ENCODE peak calls at places on chromosomes 6 and 20, in ten cellular contexts. X is tibial artery, O is Peyer's patch, S is aorta, C is IMR-90, Q is right lobe of liver, Y is HCT116, R is upper lobe of right lung, D is mesenchymal stem cell, K is cardiac muscle cell. I is an unnamed sample. For H3K36me3 and H3K4me1, the result is how much of the 10 kb centered on the place peaks cover.

GRCh38 chr6:16130437-16130891 is 1.6 kb downstream of the MYLIP start:
- DNase-seq in Y (no peak), C (no peak), Q (no peak), D (no peak), S (no peak), O (peak), K (peak), X (no peak), R (no peak), I (no peak)

GRCh38 chr20:54174452-54175175 is 828 bp upstream of the CYP24A1 start:
- DNase-seq in R (no peak), K (peak), O (no peak), C (no peak), D (no peak), X (no peak), S (no peak), Q (no peak), Y (no peak), I (no peak)

GRCh38 chr6:17220511-17220910 is 60.6 kb upstream of the RBM24 start:
- DNase-seq in C (no peak), D (no peak), K (no peak), X (no peak), Y (no peak), R (no peak), Q (no peak), S (no peak), O (no peak), I (no peak)

GRCh38 chr20:10555865-10556308 is 117.9 kb downstream of the JAG1 start:
- DNase-seq in D (peak), S (no peak), K (peak), X (no peak), R (no peak), Y (no peak), C (peak), O (no peak), Q (no peak), I (no peak)

GRCh38 chr6:6712979-6713514 is 124.5 kb downstream of the LY86 start:
- DNase-seq in Q (peak), S (peak), C (no peak), O (no peak), Y (no peak), R (no peak), X (no peak), D (peak), K (no peak), I (no peak)

GRCh38 chr6:106141441-106142237 is 55.5 kb downstream of the PRDM1 start:
- DNase-seq in D (no peak), R (no peak), S (no peak), O (peak), K (no peak), Y (no peak), Q (no peak), X (no peak), C (no peak), I (no peak)

GRCh38 chr6:25197116-25197515 is 82.1 kb upstream of the CARMIL1 start:
- DNase-seq in Y (no peak), D (no peak), K (no peak), C (no peak), O (no peak), Q (no peak), X (no peak), R (no peak), S (no peak), I (no peak)

GRCh38 chr20:44600758-44601562 is 18.6 kb downstream of the PKIG start:
- DNase-seq in K (no peak), X (peak), S (peak), C (peak), Q (no peak), O (no peak), Y (no peak), R (no peak), D (no peak), I (no peak)

GRCh38 chr6:167543602-167544506 is 219.0 kb downstream of the TTLL2 start:
- DNase-seq in S (peak), X (no peak), C (no peak), Y (no peak), Q (no peak), O (no peak), K (peak), R (no peak), D (peak), I (no peak)
- H3K27ac ChIP-seq in S (peak), X (peak), C (no peak), Y (no peak), Q (no peak), O (no peak), K (no peak), R (peak), D (no peak), I (no peak)

GRCh38 chr6:135481786-135482369 is 15.7 kb downstream of the AHI1 start:
- DNase-seq in D (peak), R (no peak), O (no peak), S (no peak), K (no peak), Y (no peak), Q (no peak), X (no peak), C (peak), I (no peak)
- H3K36me3 ChIP-seq in D (under half), R (under half), O (under half), S (under half), K (under half), Y (under half), Q (under half), X (half or more), C (under half), I (under half)

GRCh38 chr20:59724457-59725366 is 120.4 kb downstream of the PHACTR3 start:
- DNase-seq in Q (no peak), O (no peak), C (no peak), D (no peak), K (no peak), Y (no peak), R (peak), S (no peak), X (no peak), I (no peak)

GRCh38 chr20:59725476-59726119 is 121.3 kb downstream of the PHACTR3 start:
- DNase-seq in R (peak), C (no peak), Y (no peak), S (no peak), X (no peak), K (no peak), Q (no peak), D (no peak), O (no peak), I (no peak)

GRCh38 chr20:59723607-59724456 is 119.5 kb downstream of the PHACTR3 start:
- DNase-seq in O (no peak), X (no peak), S (no peak), D (no peak), K (no peak), R (peak), Y (no peak), C (no peak), Q (no peak), I (no peak)

GRCh38 chr20:59721386-59721785 is 117.0 kb downstream of the PHACTR3 start:
- DNase-seq in Q (no peak), S (no peak), Y (no peak), R (no peak), C (no peak), D (no peak), O (no peak), X (no peak), K (no peak), I (no peak)

GRCh38 chr20:59723108-59723500 is 118.8 kb downstream of the PHACTR3 start:
- DNase-seq in D (no peak), X (no peak), Y (no peak), K (no peak), R (no peak), C (no peak), O (no peak), S (no peak), Q (no peak), I (no peak)
- H3K4me1 ChIP-seq in D (under half), X (under half), Y (under half), K (under half), R (under half), C (under half), O (under half), S (under half), Q (under half), I (under half)

GRCh38 chr6:136060759-136061158 is 189.4 kb downstream of the MTFR2 start:
- DNase-seq in R (no peak), D (no peak), S (no peak), X (no peak), O (no peak), K (no peak), C (no peak), Q (no peak), Y (no peak), I (no peak)
- H3K27ac ChIP-seq in R (no peak), D (no peak), S (no peak), X (no peak), O (no peak), K (no peak), C (no peak), Q (no peak), Y (no peak), I (no peak)

DNA sequence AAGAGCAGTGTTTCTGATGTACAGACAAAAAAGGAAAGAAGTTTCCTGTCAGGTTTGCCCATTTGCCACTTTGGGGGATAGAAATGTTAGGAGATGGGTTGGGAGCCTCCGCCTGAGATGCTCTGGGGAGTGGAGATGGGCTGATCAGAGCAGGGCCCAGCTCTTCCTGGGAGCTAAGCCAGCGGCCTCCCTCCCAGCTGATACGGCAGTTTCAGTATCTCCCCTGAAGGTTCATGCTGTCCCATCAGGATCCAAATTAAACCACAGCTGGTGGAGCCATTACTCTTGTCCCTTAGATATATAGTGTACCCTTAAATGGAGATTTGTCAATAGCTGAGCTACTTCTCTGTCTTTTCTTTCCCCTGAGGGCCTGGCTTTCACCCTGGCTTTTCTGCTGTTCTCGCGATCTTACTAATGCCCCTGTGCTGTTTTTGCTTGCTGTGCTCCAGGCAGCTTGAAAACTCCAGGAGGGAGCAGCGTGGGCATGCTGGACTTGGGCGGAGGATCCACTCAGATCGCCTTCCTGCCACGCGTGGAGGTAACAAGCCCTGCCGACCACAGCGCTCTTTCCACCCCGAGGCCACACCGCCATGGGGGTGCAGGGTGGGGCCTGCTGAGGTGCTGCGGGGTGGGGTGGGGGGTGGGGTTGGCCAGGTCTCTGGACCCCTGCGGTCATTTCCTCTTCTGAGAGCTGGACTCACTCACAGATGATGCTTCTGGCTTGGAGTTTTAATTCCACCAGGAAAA is 20.9 kb downstream of the ENTPD6 start:
- DNase-seq in C (no peak), X (no peak), Y (no peak), O (no peak), K (no peak), R (no peak), S (no peak), Q (peak), D (no peak), I (no peak)
- H3K36me3 ChIP-seq in C (under half), X (half or more), Y (under half), O (under half), K (under half), R (half or more), S (under half), Q (under half), D (half or more), I (under half)

GRCh38 chr6:158024566-158025297 is 43.1 kb downstream of the SYNJ2 start:
- DNase-seq in O (no peak), D (peak), Y (no peak), R (peak), S (peak), K (no peak), X (no peak), C (peak), Q (no peak), I (no peak)

GRCh38 chr6:158023597-158023939 is 41.9 kb downstream of the SYNJ2 start:
- DNase-seq in X (no peak), D (no peak), Y (no peak), K (no peak), S (no peak), C (no peak), Q (no peak), O (no peak), R (no peak), I (no peak)

GRCh38 chr6:158021814-158022748 is 40.4 kb downstream of the SYNJ2 start:
- DNase-seq in O (no peak), C (no peak), Q (no peak), X (no peak), K (no peak), D (no peak), S (no peak), R (peak), Y (no peak), I (no peak)

GRCh38 chr6:158021376-158021775 is 39.7 kb downstream of the SYNJ2 start:
- DNase-seq in Q (no peak), K (no peak), S (no peak), C (no peak), D (no peak), R (no peak), O (no peak), X (no peak), Y (no peak), I (no peak)

DNA sequence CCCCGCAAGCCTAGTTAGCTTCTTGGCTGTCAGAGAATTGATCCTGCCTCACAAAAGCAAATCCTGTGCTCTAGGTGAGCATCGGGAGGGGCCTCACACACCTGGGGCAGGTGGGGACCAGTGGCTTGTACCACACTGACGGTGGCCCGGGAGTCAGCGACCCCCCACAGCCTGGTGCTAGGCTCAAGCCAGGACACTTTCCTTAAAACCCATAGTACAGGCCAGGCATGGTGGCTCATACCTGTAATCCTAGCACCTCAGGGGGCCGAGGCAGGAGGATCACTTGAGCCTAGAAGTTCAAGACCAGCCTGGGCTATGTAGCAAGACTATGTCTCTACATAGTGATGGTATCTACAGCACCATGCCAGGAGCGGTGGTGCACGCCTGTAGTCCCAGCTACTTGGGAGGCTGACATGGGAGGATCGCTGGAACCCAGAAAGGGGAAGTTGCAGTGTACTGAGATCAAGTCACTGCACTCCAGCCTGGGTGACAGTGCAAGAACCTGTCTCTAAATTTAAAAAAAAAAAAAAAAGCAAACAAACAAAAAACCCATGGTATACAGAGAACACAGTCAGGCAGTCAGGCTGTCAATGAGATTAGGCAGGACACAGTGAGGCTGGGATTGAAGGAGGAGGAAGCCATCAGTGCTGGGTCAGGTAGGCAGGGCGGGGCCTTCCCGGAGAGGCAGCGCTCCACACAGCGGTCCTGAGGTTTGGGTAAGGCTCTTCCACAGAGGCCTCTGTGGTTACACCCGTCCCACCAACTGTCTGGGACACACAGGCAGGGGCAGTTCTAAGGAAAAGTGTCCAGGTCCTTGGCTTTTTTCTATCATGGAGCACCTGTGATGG is 41.3 kb downstream of the SYNJ2 start:
- DNase-seq in R (peak), S (peak), C (no peak), K (no peak), Q (no peak), Y (no peak), X (no peak), O (no peak), D (no peak), I (no peak)
- H3K4me1 ChIP-seq in R (under half), S (under half), C (under half), K (under half), Q (under half), Y (under half), X (under half), O (under half), D (half or more), I (under half)

DNA sequence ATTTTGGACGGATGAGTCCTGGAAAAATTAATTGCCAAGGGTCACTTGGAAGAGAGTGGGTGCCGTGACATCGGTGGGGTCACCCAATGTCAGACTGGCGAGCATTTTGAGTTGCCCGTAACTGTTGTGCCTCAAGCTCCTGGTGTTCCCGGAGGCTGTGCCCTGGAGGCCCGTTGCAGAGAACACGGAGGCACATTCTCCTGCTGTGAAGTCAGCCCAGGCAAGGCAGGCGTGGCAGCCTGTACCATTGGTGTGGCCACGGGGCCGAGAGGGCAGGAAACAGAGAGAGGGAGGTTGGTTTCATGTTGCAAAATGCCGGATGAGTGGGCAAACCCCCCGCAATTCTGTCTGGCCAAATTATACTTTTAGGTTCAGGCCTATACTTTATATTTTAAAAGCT is 81.2 kb downstream of the THBS2 start:
- DNase-seq in Q (no peak), O (no peak), C (peak), Y (peak), K (peak), X (peak), D (peak), S (peak), R (no peak), I (no peak)
- H3K27ac ChIP-seq in Q (no peak), O (no peak), C (peak), Y (no peak), K (no peak), X (peak), D (peak), S (peak), R (no peak), I (no peak)

GRCh38 chr20:34443546-34443945 is 72.7 kb upstream of the DYNLRB1 start:
- DNase-seq in K (no peak), C (no peak), R (no peak), X (no peak), O (no peak), D (no peak), S (no peak), Q (no peak), Y (no peak), I (no peak)

GRCh38 chr20:34452281-34452982 is 63.8 kb upstream of the DYNLRB1 start:
- DNase-seq in O (no peak), R (no peak), D (no peak), Y (no peak), X (no peak), C (peak), K (no peak), S (no peak), Q (no peak), I (no peak)

GRCh38 chr20:34445177-34446065 is 70.8 kb upstream of the DYNLRB1 start:
- DNase-seq in D (no peak), K (no peak), Q (no peak), S (no peak), X (no peak), Y (no peak), C (no peak), O (no peak), R (no peak), I (no peak)

GRCh38 chr20:34449674-34450592 is 66.3 kb upstream of the DYNLRB1 start:
- DNase-seq in R (no peak), Q (no peak), K (no peak), S (no peak), Y (no peak), X (no peak), O (no peak), C (no peak), D (no peak), I (no peak)

DNA sequence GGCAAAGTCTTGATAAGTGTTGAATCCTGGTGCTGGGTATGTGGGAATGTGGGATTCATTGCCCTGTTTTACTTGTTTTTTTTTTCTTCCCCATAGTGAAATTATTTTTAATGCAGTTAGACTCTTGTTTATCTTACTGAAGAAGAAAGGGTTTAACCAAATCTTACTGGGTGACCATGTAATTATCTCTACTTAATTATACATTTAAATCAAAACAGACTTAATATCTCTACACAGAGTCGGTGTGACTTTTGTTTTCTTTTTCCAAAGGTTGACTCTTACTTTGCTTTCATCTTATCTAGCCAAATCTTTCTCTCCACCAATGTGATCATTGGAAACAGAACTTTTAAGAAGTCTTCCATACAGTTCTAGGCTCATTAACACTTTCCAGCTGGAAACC is 67.7 kb upstream of the DYNLRB1 start:
- DNase-seq in Y (no peak), R (no peak), C (no peak), D (no peak), X (no peak), K (no peak), Q (no peak), O (no peak), S (no peak), I (no peak)
- H3K36me3 ChIP-seq in Y (under half), R (half or more), C (under half), D (under half), X (half or more), K (half or more), Q (half or more), O (under half), S (under half), I (under half)

DNA sequence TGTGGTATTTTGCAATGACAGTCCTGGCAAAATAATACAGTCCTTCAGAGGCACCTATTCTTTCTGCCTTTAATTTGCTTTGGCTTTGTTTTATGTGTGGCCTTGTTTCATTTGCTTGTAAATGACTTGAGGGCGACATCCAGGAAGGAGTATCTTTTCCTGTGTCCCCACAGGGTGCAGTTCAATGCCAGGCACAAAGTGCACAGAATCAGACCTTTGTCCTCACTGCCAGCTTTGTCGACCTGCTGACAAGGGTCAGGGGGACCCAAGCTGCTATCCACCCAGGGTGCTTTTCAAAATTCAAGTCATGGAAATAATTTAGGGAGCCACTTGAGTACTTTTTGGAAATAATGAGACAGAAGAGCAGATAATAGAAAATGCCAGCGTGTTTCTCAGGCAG is 37.0 kb upstream of the CDKN1A start:
- DNase-seq in O (no peak), X (no peak), K (no peak), Q (peak), D (no peak), C (no peak), R (no peak), S (no peak), Y (no peak), I (no peak)
- H3K4me1 ChIP-seq in O (under half), X (under half), K (under half), Q (under half), D (under half), C (under half), R (under half), S (under half), Y (under half), I (under half)

I was measured in CD8-positive, alpha-beta memory T cell.